ENCODE peak calls at places on chromosome 21, in nine cellular contexts. D is small intestine, V is neural progenitor cell, W is PC-3, Z is ovary, T is cardiac muscle cell, C is trophoblast cell, I is hepatocyte, X is mammary epithelial cell. H is an unnamed sample. For H3K4me1, the result is how much of the 10 kb centered on the place peaks cover.

GRCh38 chr21:34900376-34900775 is 148.7 kb downstream of the RUNX1 start:
- DNase-seq in D (peak), I (peak), V (no peak), Z (no peak), X (peak), T (no peak), C (no peak), W (peak), H (no peak)

GRCh38 chr21:14263879-14264278 is 47.9 kb downstream of the RBM11 start:
- DNase-seq in T (no peak), C (no peak), X (no peak), D (no peak), W (peak), Z (no peak), V (no peak), I (no peak), H (no peak)

GRCh38 chr21:38171723-38172344 is 85.0 kb upstream of the KCNJ15 start:
- DNase-seq in X (no peak), T (peak), C (peak), D (no peak), V (peak), I (peak), W (peak), Z (no peak), H (peak)

GRCh38 chr21:34243562-34243961 is 120.2 kb upstream of the KCNE2 start:
- DNase-seq in Z (no peak), I (no peak), V (peak), D (peak), T (peak), W (peak), C (peak), X (peak), H (peak)

GRCh38 chr21:25934771-25935224 is 200.0 kb downstream of the GABPA start:
- DNase-seq in Z (no peak), V (no peak), T (no peak), C (peak), D (no peak), X (peak), I (peak), W (peak), H (peak)

GRCh38 chr21:16196521-16197208 is 466.9 kb downstream of the USP25 start:
- DNase-seq in T (no peak), W (no peak), X (peak), V (no peak), Z (no peak), D (no peak), I (no peak), C (no peak), H (no peak)

GRCh38 chr21:35038772-35039145 is 10.3 kb downstream of the RUNX1 start:
- DNase-seq in I (no peak), V (no peak), C (no peak), D (no peak), W (no peak), X (no peak), Z (no peak), T (no peak), H (no peak)

GRCh38 chr21:38380391-38381137 is 117.7 kb downstream of the ERG start:
- DNase-seq in I (no peak), T (no peak), Z (no peak), X (no peak), D (no peak), W (peak), V (no peak), C (peak), H (no peak)

GRCh38 chr21:39125752-39126485 is 57.3 kb downstream of the PSMG1 start:
- DNase-seq in V (peak), X (peak), D (peak), W (peak), Z (peak), T (peak), I (peak), C (peak), H (peak)

GRCh38 chr21:38494254-38494648 is 4.0 kb downstream of the ERG start:
- DNase-seq in T (no peak), V (no peak), Z (no peak), C (no peak), W (no peak), D (no peak), X (no peak), I (no peak), H (no peak)

GRCh38 chr21:33698088-33698487 is 55.8 kb downstream of the ITSN1 start:
- DNase-seq in I (no peak), Z (no peak), T (peak), C (no peak), V (peak), W (no peak), X (no peak), D (no peak), H (no peak)

GRCh38 chr21:40014394-40014793 is 147.2 kb downstream of the PCP4 start:
- DNase-seq in D (no peak), X (no peak), T (no peak), W (no peak), C (no peak), I (no peak), Z (no peak), V (no peak), H (no peak)

GRCh38 chr21:25385912-25386474 is 221.3 kb downstream of the MRPL39 start:
- DNase-seq in I (peak), D (peak), W (peak), C (peak), V (peak), Z (no peak), X (peak), T (peak), H (peak)

GRCh38 chr21:37829447-37829846 is 86.8 kb downstream of the KCNJ6 start:
- DNase-seq in T (no peak), I (peak), V (no peak), X (peak), W (peak), Z (no peak), D (peak), C (peak), H (peak)

GRCh38 chr21:44618504-44618903 is 6.6 kb downstream of the KRTAP10-8 start:
- DNase-seq in W (peak), X (no peak), C (no peak), D (peak), V (no peak), I (no peak), T (no peak), Z (no peak), H (no peak)
- H3K4me3 ChIP-seq in W (no peak), X (no peak), C (no peak), D (no peak), V (no peak), I (no peak), T (no peak), Z (no peak), H (no peak)

GRCh38 chr21:41247561-41247968 is 69.0 kb upstream of the FAM3B start:
- DNase-seq in C (no peak), D (peak), V (no peak), W (no peak), X (no peak), I (no peak), Z (peak), T (no peak), H (no peak)

GRCh38 chr21:41246808-41247207 is 69.8 kb upstream of the FAM3B start:
- DNase-seq in V (no peak), Z (no peak), I (no peak), C (no peak), X (no peak), D (no peak), W (no peak), T (no peak), H (no peak)

GRCh38 chr21:41249476-41249875 is 67.1 kb upstream of the FAM3B start:
- DNase-seq in W (no peak), D (no peak), V (no peak), Z (no peak), T (no peak), C (no peak), I (no peak), X (no peak), H (no peak)

GRCh38 chr21:41245509-41246135 is 71.0 kb upstream of the FAM3B start:
- DNase-seq in W (no peak), X (no peak), T (no peak), D (no peak), I (no peak), V (no peak), Z (no peak), C (no peak), H (no peak)

GRCh38 chr21:41247976-41248545 is 68.5 kb upstream of the FAM3B start:
- DNase-seq in I (no peak), X (no peak), V (no peak), Z (no peak), D (no peak), C (no peak), W (no peak), T (no peak), H (no peak)
- H3K27ac ChIP-seq in I (no peak), X (no peak), V (no peak), Z (no peak), D (no peak), C (no peak), W (no peak), T (no peak), H (no peak)

GRCh38 chr21:36127977-36128376 is 6.9 kb upstream of the CBR3 start:
- DNase-seq in W (no peak), V (no peak), D (no peak), X (no peak), T (no peak), I (no peak), Z (no peak), C (peak), H (no peak)

GRCh38 chr21:36126166-36126565 is 8.7 kb upstream of the CBR3 start:
- DNase-seq in I (no peak), T (no peak), D (no peak), V (no peak), X (peak), W (peak), Z (no peak), C (no peak), H (no peak)

GRCh38 chr21:36127250-36127904 is 7.5 kb upstream of the CBR3 start:
- DNase-seq in C (no peak), D (no peak), T (no peak), V (no peak), X (no peak), W (no peak), I (no peak), Z (no peak), H (peak)

GRCh38 chr21:36126621-36127110 is 8.2 kb upstream of the CBR3 start:
- DNase-seq in V (no peak), I (no peak), T (no peak), X (no peak), Z (no peak), W (no peak), D (no peak), C (no peak), H (no peak)

DNA sequence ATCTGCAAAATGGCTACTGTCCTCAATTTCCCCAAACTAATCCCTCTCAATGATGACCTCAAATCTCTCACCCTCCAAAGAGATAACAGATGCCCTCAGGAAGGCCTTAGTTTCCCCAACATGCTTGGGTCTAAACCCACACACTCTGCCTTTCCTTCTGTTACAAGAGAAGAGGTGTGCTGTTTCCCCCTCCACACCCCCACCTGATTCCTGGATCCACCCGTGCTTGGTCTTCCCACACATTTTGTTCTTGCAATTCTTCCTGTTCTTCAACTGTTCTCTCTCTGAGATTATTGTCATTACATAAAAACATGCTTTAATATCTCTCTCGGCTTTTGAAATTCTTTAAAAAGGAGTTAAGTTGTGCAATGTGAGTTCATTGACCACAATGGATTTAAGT is 5.7 kb upstream of the CBR3 start:
- DNase-seq in I (no peak), C (peak), W (no peak), T (no peak), X (no peak), Z (no peak), D (no peak), V (no peak), H (no peak)
- H3K4me1 ChIP-seq in I (under half), C (under half), W (under half), T (under half), X (under half), Z (under half), D (under half), V (under half), H (under half)

GRCh38 chr21:42237577-42237976 is 18.6 kb downstream of the ABCG1 start:
- DNase-seq in Z (no peak), I (no peak), W (no peak), X (no peak), C (no peak), V (no peak), D (no peak), T (no peak), H (no peak)
- H3K4me3 ChIP-seq in Z (no peak), I (no peak), W (no peak), X (no peak), C (no peak), V (no peak), D (no peak), T (no peak), H (no peak)

DNA sequence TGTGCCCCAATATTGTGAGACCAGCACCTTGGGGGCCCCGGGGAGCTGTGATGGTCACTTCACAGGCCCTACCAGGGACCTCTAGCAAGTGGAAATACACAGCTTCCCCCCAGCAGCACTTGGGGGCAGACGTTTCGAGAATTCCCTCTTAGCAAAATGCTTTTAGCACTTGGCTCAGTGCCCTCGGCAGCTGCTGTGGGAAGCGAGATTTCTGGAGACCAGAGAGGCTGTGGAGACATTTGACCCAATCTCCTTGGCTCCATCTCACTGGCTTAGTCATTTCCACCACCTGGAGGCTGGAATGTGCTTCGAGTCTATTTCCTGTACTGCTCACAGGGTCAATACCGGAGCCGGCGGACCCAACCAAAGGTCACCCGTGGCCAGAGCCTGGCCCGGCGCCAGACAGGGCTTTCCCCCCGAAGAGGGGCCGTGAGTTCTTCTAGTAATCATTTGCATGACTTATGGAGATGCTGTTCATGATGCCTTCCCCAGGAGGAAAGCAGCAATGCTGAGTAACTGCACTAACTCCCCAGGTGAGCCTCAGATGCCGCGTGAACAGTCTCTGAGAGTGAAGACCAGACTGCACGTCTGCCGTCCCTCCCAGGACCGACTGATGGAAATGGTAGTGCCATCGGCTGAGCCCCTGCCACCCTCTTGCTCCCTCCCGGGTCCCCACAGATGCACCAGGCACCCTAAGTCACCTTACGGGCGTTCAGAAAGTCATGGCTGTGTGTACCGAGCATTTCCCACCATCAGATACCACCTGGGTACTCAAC is 4.4 kb upstream of the C2CD2 start:
- DNase-seq in V (no peak), Z (peak), D (peak), T (peak), C (peak), W (peak), I (peak), X (peak), H (peak)
- H3K27ac ChIP-seq in V (no peak), Z (peak), D (no peak), T (no peak), C (peak), W (peak), I (no peak), X (peak), H (no peak)

GRCh38 chr21:42747267-42747701 is 93.9 kb downstream of the PDE9A start:
- DNase-seq in I (no peak), W (no peak), Z (no peak), C (no peak), V (peak), T (no peak), D (no peak), X (no peak), H (no peak)

GRCh38 chr21:42750737-42751530 is 97.5 kb downstream of the PDE9A start:
- DNase-seq in W (no peak), D (no peak), T (no peak), I (no peak), Z (no peak), C (no peak), X (no peak), V (no peak), H (no peak)

GRCh38 chr21:42747746-42748351 is 94.4 kb downstream of the PDE9A start:
- DNase-seq in X (no peak), Z (no peak), I (no peak), W (no peak), C (no peak), V (peak), T (no peak), D (no peak), H (no peak)

GRCh38 chr21:42748620-42749176 is 95.3 kb downstream of the PDE9A start:
- DNase-seq in I (no peak), D (peak), Z (no peak), V (no peak), X (no peak), W (no peak), T (no peak), C (no peak), H (no peak)

DNA sequence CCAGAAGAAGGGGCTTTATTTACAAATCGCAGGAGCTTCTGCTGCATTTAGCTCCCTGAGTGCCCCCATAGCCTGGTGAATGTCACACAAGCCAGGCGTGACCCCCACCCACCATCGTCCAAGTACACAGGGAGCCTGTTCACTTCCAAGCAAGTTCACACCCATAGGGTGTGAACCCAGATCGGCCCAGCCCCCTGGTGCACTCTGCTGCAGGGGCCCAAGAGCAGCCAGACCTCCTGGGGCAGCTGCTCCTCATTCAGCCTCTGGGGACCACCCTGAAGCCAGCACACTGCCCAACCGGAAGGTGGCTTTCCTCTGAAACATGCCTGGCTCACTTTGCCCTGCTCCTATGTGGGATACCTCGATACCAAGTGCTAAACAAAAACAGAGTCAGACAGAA is 95.8 kb downstream of the PDE9A start:
- DNase-seq in I (no peak), X (no peak), D (no peak), C (no peak), V (no peak), W (no peak), Z (no peak), T (no peak), H (peak)
- H3K4me1 ChIP-seq in I (under half), X (under half), D (under half), C (under half), V (under half), W (under half), Z (under half), T (under half), H (under half)

DNA sequence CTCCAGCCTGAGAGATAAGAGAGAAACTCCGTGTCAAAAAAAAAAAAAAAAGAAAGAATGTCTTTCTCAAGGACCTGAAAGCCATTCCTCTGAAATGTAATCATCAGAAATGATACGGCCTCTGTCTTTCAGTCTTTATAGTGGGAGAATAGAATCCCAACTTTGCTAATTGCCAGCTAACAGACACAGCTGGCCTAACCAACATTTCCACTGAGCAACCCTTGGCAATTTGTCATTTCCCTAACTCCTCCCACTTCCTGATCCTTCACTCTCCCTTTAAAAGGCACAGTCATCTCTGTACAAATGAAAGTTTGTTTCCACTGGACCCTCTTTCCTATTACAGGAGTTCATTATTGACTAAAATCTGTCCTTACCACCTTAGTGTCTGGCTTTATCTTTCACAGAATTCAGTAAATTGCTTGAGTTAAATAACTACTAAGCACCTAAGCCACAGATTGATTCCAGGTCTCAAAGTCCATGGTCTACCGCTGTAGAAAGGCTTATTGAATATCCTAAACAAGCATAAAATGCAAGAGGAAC is 4.3 kb upstream of the CBR1 start:
- DNase-seq in C (peak), T (no peak), Z (no peak), X (peak), I (peak), V (no peak), W (peak), D (peak), H (no peak)
- H3K4me3 ChIP-seq in C (no peak), T (no peak), Z (no peak), X (no peak), I (no peak), V (no peak), W (no peak), D (no peak), H (no peak)

H was measured in SJCRH30.